ENCODE peak calls at places on chromosomes 7 and 10, in four cellular contexts. O, I, M and K are unnamed samples.

GRCh38 chr10:60958892-60959601 is 15.1 kb upstream of the RHOBTB1 start:
- DNase-seq in O (peak), M (no peak), I (no peak), K (no peak)

GRCh38 chr10:75910032-75910431 is 478.6 kb downstream of the LRMDA start:
- DNase-seq in I (no peak), O (peak), M (no peak), K (peak)

GRCh38 chr7:107463139-107464078 is 6.4 kb upstream of the GPR22 start:
- DNase-seq in O (peak), I (peak), M (peak), K (peak)

GRCh38 chr10:5887029-5887428 is 2.7 kb downstream of the ANKRD16 start:
- DNase-seq in M (no peak), O (peak), I (no peak), K (no peak)

GRCh38 chr7:155785536-155785935 is 26.7 kb downstream of the SHH start:
- DNase-seq in O (peak), I (no peak), M (no peak), K (no peak)

GRCh38 chr7:40544932-40545331 is 410.1 kb downstream of the SUGCT start:
- DNase-seq in I (no peak), M (no peak), O (peak), K (no peak)

GRCh38 chr7:22860784-22861482 is 38.3 kb upstream of the TOMM7 start:
- DNase-seq in M (peak), O (no peak), I (peak), K (peak)

GRCh38 chr7:155808551-155809331 is 3.5 kb downstream of the SHH start:
- DNase-seq in M (peak), I (no peak), O (no peak), K (peak)

GRCh38 chr10:93115661-93116383 is 42.1 kb downstream of the CYP26A1 start:
- DNase-seq in I (peak), O (peak), M (peak), K (peak)

GRCh38 chr10:114073787-114074186 is 30.1 kb downstream of the ADRB1 start:
- DNase-seq in O (no peak), I (no peak), M (no peak), K (no peak)

GRCh38 chr10:75367098-75367497 is 34.5 kb downstream of the ZNF503 start:
- DNase-seq in O (no peak), M (no peak), I (no peak), K (no peak)

GRCh38 chr7:12674861-12675260 is 12.6 kb upstream of the ARL4A start:
- DNase-seq in M (no peak), I (peak), O (peak), K (peak)

GRCh38 chr10:4013651-4014085 is 228.7 kb upstream of the KLF6 start:
- DNase-seq in I (no peak), O (no peak), M (no peak), K (no peak)

GRCh38 chr10:48215148-48215982 is 59.1 kb downstream of the FRMPD2 start:
- DNase-seq in I (peak), M (peak), O (peak), K (peak)

GRCh38 chr7:135939-136338 is 56.4 kb upstream of the FAM20C start:
- DNase-seq in O (no peak), I (no peak), M (no peak), K (no peak)

GRCh38 chr7:46534593-46535271 is 613.7 kb upstream of the IGFBP3 start:
- DNase-seq in I (no peak), M (no peak), O (peak), K (no peak)

GRCh38 chr7:64559206-64559605 is 3.7 kb downstream of the ZNF680 start:
- DNase-seq in O (no peak), I (no peak), M (no peak), K (no peak)

DNA sequence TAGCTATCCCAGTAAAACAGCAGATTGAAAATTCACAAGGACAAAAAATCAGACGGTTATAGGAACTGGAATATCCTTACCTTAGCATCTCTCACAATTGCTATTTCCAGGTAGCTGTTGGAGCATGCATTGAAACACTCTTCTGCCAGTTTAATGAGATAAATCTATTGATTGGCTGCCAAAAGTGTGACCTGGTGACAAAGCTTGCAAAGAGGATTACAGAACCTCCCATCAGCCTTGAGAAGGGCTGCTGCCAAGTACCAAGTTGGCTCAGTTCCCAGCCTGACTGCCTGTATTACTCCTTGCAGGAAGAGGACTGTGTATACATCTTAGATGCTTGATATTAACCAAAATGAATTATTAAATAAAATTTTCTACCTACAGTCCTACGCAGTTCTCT is 5.1 kb downstream of the PRLHR start:
- DNase-seq in M (no peak), O (no peak), I (no peak), K (no peak)
- TF ChIP-seq MAZ in M (no peak), O (no peak), I (no peak), K (no peak)

GRCh38 chr7:24827027-24827426 is 69.8 kb upstream of the GSDME start:
- DNase-seq in I (no peak), O (no peak), M (no peak), K (no peak)
- TF ChIP-seq MAZ in I (no peak), O (no peak), M (no peak), K (no peak)

DNA sequence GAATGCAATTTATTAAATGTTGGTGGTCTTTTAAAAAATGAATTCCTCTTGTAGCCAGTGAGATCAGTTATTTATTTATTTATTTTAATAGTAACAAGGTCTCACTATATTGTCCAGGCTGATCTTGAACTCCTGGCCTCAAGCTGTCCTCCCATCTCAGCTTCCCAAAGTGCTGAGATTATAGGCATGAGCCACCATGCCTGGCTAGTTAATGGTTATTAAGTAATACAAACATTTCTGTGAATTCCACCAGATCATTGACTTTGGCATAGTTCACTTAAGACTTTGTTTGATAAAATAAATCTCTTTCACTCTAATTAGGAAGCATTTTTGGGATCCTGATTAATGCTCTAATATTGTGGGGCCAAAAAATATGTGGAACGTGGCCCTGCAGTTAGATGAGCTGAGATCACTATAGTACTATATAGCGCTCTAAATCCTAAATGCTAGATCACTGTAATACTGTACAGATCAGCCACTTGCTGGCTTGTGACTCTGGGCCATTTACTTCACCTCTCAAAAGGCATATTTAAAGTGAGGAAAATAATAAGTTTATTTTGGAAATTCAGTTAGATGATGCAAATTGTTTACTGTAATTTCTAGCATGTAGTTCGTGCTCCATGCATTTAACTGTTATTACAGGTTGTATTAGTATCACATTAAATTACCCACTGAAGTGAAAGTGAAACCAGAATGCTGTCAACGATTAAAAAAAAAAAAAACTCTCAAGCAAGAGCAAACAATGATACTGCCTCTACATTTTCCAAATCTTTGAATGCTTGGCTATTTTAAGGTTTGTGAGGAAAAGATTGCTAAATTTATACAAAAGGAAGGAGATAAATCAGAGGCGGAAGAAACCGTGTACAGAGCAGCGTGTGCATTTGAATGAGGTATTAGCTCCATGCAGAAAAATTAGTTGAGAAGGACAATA is 15.9 kb upstream of the FAS start:
- DNase-seq in M (no peak), O (peak), I (no peak), K (no peak)
- TF ChIP-seq MAZ in M (no peak), O (no peak), I (no peak), K (no peak)

GRCh38 chr10:62131724-62132123 is 136.9 kb downstream of the RTKN2 start:
- DNase-seq in O (no peak), M (no peak), I (no peak), K (no peak)
- TF ChIP-seq MAZ in O (no peak), M (no peak), I (no peak), K (no peak)

DNA sequence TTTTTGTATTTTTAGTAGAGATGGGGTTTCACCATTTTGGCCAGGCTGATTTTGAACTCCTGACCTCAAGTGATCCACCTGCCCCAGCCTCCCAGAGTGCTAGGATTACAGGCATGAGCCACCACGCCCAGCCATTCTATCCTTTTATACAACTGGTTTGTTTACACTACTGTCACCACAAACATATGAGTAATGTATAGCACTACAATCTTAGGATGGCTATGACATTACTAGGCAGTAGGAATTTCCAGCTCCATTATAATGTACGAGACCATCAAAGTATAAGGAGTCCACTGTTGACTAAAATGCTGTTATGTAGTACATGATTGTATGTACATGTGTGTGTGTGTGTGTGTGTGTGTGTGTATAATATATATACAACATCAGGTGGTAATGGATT is 1126.1 kb upstream of the LRRN3 start:
- DNase-seq in O (peak), I (no peak), M (no peak), K (no peak)
- TF ChIP-seq MAZ in O (no peak), I (no peak), M (no peak), K (no peak)

DNA sequence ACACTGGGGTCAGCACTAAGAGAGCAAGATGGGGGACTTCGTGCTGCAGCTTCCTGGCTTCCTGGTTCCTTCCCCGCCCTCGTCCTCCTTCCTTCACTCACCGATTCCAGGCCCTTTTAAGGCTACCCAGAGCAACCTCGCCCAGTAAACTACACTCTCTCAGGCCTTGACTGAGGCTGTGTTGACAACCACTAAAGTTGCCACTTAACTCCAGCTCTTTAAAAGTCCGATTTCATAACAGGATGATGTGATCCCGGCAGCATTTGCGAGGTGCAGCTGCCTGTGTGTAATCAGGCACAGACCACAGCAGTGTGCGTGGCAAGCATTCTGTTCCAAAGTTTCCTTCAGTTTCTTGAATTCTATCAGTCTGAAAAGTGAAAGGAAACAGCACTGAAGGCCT is 110.6 kb downstream of the RAB11FIP2 start:
- DNase-seq in I (no peak), O (peak), M (no peak), K (no peak)
- TF ChIP-seq MAZ in I (no peak), O (no peak), M (no peak), K (no peak)

DNA sequence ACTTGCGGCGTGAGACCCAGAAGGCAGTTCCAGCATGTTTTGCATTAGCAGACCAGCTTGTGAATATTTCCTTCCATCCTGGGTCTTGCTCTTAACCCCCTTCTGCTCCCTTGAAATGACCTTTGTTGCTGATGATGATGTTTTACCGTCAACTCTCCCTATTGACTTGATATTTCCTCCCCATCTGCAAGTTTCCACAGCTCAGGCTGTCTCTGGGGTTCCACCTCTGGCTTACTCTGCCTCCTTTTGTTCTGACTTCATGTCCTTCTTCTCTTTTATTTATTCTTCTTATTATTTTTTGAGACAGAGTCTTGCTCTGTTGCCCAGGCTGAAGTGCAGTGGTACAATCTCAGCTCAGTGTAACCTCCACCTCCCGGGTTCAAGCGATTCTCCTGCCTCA is 17.2 kb downstream of the BAMBI start:
- DNase-seq in I (no peak), M (no peak), O (no peak), K (no peak)
- TF ChIP-seq MAZ in I (no peak), M (no peak), O (no peak), K (no peak)